ENCODE peak calls at places on chromosome 18, in five cellular contexts. U, O, B, V and A are unnamed samples.
A peak's percentile ranks its signal among the peaks of the same experiment; 100 is the strongest.

GRCh38 chr18:58937204-58937603 is 72.5 kb downstream of the ZNF532 start:
- DNase-seq in U (no peak), O (no peak), B (no peak), V (no peak), A (peak; percentile 27)

GRCh38 chr18:78174737-78175136 is 804.9 kb upstream of the SALL3 start:
- DNase-seq in U (no peak), O (no peak), B (no peak), V (no peak), A (no peak)

GRCh38 chr18:38011446-38011845 is 445.8 kb upstream of the CELF4 start:
- DNase-seq in U (no peak), O (no peak), B (no peak), V (no peak), A (no peak)

GRCh38 chr18:35143615-35144596 is 96.9 kb upstream of the ZNF397 start:
- DNase-seq in U (peak; percentile 68), O (peak; percentile 56), B (no peak), V (peak; percentile 89), A (peak; percentile 80)

GRCh38 chr18:13137939-13138821 is 80.4 kb upstream of the LDLRAD4 start:
- DNase-seq in U (peak; percentile 71), O (peak; percentile 70), B (no peak), V (no peak), A (peak; percentile 14)

GRCh38 chr18:13831864-13832508 is 8.0 kb downstream of the MC5R start:
- DNase-seq in U (no peak), O (peak; percentile 18), B (no peak), V (peak; percentile 13), A (peak; percentile 47)

GRCh38 chr18:62329676-62330454 is 4.8 kb downstream of the TNFRSF11A start:
- DNase-seq in U (no peak), O (no peak), B (no peak), V (no peak), A (peak; percentile 56)

GRCh38 chr18:25005602-25006375 is 346.2 kb downstream of the ZNF521 start:
- DNase-seq in U (no peak), O (no peak), B (no peak), V (no peak), A (no peak)

GRCh38 chr18:3451989-3452749 is 2.2 kb downstream of the TGIF1 start:
- DNase-seq in U (peak; percentile 55), O (peak; percentile 71), B (no peak), V (no peak), A (peak; percentile 79)

GRCh38 chr18:62372156-62372555 is 47.0 kb downstream of the TNFRSF11A start:
- DNase-seq in U (no peak), O (no peak), B (no peak), V (no peak), A (no peak)

GRCh38 chr18:39564716-39565115 is 1999.1 kb upstream of the CELF4 start:
- DNase-seq in U (no peak), O (no peak), B (no peak), V (no peak), A (no peak)

GRCh38 chr18:56823986-56824385 is 172.8 kb downstream of the WDR7 start:
- DNase-seq in U (no peak), O (no peak), B (no peak), V (no peak), A (no peak)

GRCh38 chr18:28005164-28005563 is 171.8 kb downstream of the CDH2 start:
- DNase-seq in U (no peak), O (no peak), B (no peak), V (no peak), A (no peak)

GRCh38 chr18:38198956-38199355 is 633.4 kb upstream of the CELF4 start:
- DNase-seq in U (no peak), O (no peak), B (no peak), V (no peak), A (no peak)

GRCh38 chr18:40371673-40372072 is 1583.4 kb upstream of the PIK3C3 start:
- DNase-seq in U (no peak), O (no peak), B (no peak), V (no peak), A (no peak)

GRCh38 chr18:67525328-67526110 is 9.0 kb upstream of the DSEL start:
- DNase-seq in U (peak; percentile 70), O (peak; percentile 61), B (no peak), V (peak; percentile 69), A (peak; percentile 56)

GRCh38 chr18:78932281-78932680 is 47.3 kb upstream of the SALL3 start:
- DNase-seq in U (no peak), O (no peak), B (no peak), V (no peak), A (no peak)

GRCh38 chr18:48274301-48274700 is 134.9 kb downstream of the ZBTB7C start:
- DNase-seq in U (no peak), O (no peak), B (no peak), V (no peak), A (no peak)

GRCh38 chr18:27712066-27712465 is 464.9 kb downstream of the CDH2 start:
- DNase-seq in U (no peak), O (no peak), B (no peak), V (no peak), A (no peak)

GRCh38 chr18:3345452-3345851 is 83.5 kb downstream of the MYL12B start:
- DNase-seq in U (no peak), O (no peak), B (peak; percentile 37), V (no peak), A (no peak)

GRCh38 chr18:11665587-11665986 is 23.5 kb upstream of the GNAL start:
- DNase-seq in U (no peak), O (no peak), B (no peak), V (no peak), A (peak; percentile 21)

GRCh38 chr18:79949571-79950439 is 1.6 kb downstream of the SLC66A2 start:
- DNase-seq in U (peak; percentile 38), O (no peak), B (no peak), V (no peak), A (peak; percentile 39)

GRCh38 chr18:355678-356077 is 87.8 kb upstream of the THOC1 start:
- DNase-seq in U (no peak), O (no peak), B (no peak), V (no peak), A (no peak)

GRCh38 chr18:55743133-55743532 is 155.1 kb upstream of the TCF4 start:
- DNase-seq in U (no peak), O (no peak), B (no peak), V (no peak), A (no peak)

GRCh38 chr18:21439453-21439852 is 161.1 kb downstream of the ESCO1 start:
- DNase-seq in U (no peak), O (peak; percentile 51), B (no peak), V (no peak), A (no peak)

GRCh38 chr18:7945882-7946281 is 378.8 kb downstream of the PTPRM start:
- DNase-seq in U (no peak), O (peak; percentile 87), B (no peak), V (no peak), A (no peak)